ENCODE peak calls at places on chromosomes 3 and 15, in nine cellular contexts. F is breast epithelium; E is H1; T is fibroblast of lung; V is ovary; Q is CD8-positive, alpha-beta memory T cell; H is Peyer's patch; S is PC-9; D is mucosa of descending colon. R is an unnamed sample. For H3K4me1, the result is how much of the 10 kb centered on the place peaks cover.

GRCh38 chr3:155647988-155648591 is 96.8 kb downstream of the PLCH1 start:
- DNase-seq in F (no peak), E (no peak), T (no peak), V (no peak), Q (no peak), H (no peak), S (no peak), D (no peak), R (no peak)

GRCh38 chr3:145889730-145890129 is 271.3 kb downstream of the PLOD2 start:
- DNase-seq in F (no peak), E (no peak), T (no peak), V (no peak), Q (no peak), H (no peak), S (no peak), D (no peak), R (no peak)

GRCh38 chr15:90037961-90038633 is 37.0 kb downstream of the ZNF710 start:
- DNase-seq in F (peak), E (no peak), T (peak), V (no peak), Q (peak), H (peak), S (no peak), D (no peak), R (peak)

GRCh38 chr15:83692820-83693581 is 39.1 kb downstream of the ADAMTSL3 start:
- DNase-seq in F (no peak), E (no peak), T (no peak), V (no peak), Q (no peak), H (no peak), S (no peak), D (no peak), R (no peak)

GRCh38 chr3:6608843-6609242 is 252.1 kb upstream of the GRM7 start:
- DNase-seq in F (no peak), E (no peak), T (no peak), V (no peak), Q (no peak), H (no peak), S (no peak), D (no peak), R (no peak)

GRCh38 chr3:82685761-82686160 is 924.3 kb upstream of the GBE1 start:
- DNase-seq in F (no peak), E (no peak), T (peak), V (no peak), Q (no peak), H (no peak), S (no peak), D (no peak), R (no peak)

GRCh38 chr3:175295248-175296000 is 436.3 kb downstream of the NAALADL2 start:
- DNase-seq in F (no peak), E (no peak), T (no peak), V (no peak), Q (no peak), H (no peak), S (no peak), D (peak), R (no peak)

GRCh38 chr3:127132876-127133275 is 60.1 kb upstream of the PRR23E start:
- DNase-seq in F (no peak), E (no peak), T (no peak), V (no peak), Q (no peak), H (no peak), S (no peak), D (no peak), R (no peak)

GRCh38 chr3:15038306-15038705 is 26.8 kb downstream of the MRPS25 start:
- DNase-seq in F (no peak), E (no peak), T (no peak), V (no peak), Q (no peak), H (no peak), S (no peak), D (no peak), R (no peak)

GRCh38 chr15:29278436-29279099 is 8.9 kb upstream of the NSMCE3 start:
- DNase-seq in F (no peak), E (no peak), T (peak), V (no peak), Q (no peak), H (no peak), S (no peak), D (no peak), R (no peak)

GRCh38 chr3:129992781-129993180 is 18.3 kb downstream of the TRH start:
- DNase-seq in F (no peak), E (peak), T (no peak), V (no peak), Q (no peak), H (no peak), S (no peak), D (no peak), R (no peak)

GRCh38 chr3:186461141-186461540 is 83.0 kb downstream of the CRYGS start:
- DNase-seq in F (no peak), E (no peak), T (peak), V (no peak), Q (no peak), H (no peak), S (no peak), D (no peak), R (no peak)

GRCh38 chr15:92164327-92165000 is 229.2 kb upstream of the ST8SIA2 start:
- DNase-seq in F (no peak), E (no peak), T (peak), V (no peak), Q (no peak), H (no peak), S (no peak), D (peak), R (no peak)

GRCh38 chr3:77475545-77475944 is 435.6 kb downstream of the ROBO2 start:
- DNase-seq in F (no peak), E (no peak), T (no peak), V (no peak), Q (no peak), H (no peak), S (no peak), D (no peak), R (no peak)

GRCh38 chr15:98875309-98875708 is 132.3 kb downstream of the PGPEP1L start:
- DNase-seq in F (no peak), E (no peak), T (no peak), V (no peak), Q (no peak), H (no peak), S (no peak), D (no peak), R (no peak)

GRCh38 chr15:98876461-98877369 is 130.9 kb downstream of the PGPEP1L start:
- DNase-seq in F (no peak), E (no peak), T (peak), V (no peak), Q (no peak), H (no peak), S (peak), D (no peak), R (no peak)

GRCh38 chr15:98874773-98875172 is 132.8 kb downstream of the PGPEP1L start:
- DNase-seq in F (no peak), E (no peak), T (no peak), V (no peak), Q (no peak), H (no peak), S (no peak), D (no peak), R (no peak)

GRCh38 chr15:98878862-98879261 is 128.7 kb downstream of the PGPEP1L start:
- DNase-seq in F (no peak), E (no peak), T (no peak), V (no peak), Q (no peak), H (no peak), S (no peak), D (no peak), R (no peak)

DNA sequence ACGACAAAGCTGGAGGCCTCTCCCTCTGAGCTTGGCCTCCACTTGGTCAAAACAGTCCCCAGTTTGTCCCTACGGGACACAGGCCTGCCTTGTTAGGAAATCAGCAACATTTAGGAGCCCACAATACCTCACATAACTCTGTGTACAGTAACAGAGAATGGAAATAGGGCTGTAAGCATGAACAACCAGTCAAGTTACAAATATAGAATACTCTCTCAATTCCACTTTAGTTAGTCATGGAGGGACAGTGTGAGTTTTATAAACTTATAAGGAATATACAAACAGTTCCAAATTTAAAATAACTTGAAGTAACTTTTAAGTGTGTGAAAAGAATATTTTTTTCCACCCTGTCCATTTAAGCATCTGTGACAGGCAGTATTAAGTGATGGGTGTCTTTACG is 129.4 kb downstream of the PGPEP1L start:
- DNase-seq in F (no peak), E (no peak), T (peak), V (no peak), Q (no peak), H (no peak), S (no peak), D (no peak), R (no peak)
- H3K4me1 ChIP-seq in F (under half), E (under half), T (under half), V (under half), Q (under half), H (under half), S (half or more), D (under half), R (under half)

DNA sequence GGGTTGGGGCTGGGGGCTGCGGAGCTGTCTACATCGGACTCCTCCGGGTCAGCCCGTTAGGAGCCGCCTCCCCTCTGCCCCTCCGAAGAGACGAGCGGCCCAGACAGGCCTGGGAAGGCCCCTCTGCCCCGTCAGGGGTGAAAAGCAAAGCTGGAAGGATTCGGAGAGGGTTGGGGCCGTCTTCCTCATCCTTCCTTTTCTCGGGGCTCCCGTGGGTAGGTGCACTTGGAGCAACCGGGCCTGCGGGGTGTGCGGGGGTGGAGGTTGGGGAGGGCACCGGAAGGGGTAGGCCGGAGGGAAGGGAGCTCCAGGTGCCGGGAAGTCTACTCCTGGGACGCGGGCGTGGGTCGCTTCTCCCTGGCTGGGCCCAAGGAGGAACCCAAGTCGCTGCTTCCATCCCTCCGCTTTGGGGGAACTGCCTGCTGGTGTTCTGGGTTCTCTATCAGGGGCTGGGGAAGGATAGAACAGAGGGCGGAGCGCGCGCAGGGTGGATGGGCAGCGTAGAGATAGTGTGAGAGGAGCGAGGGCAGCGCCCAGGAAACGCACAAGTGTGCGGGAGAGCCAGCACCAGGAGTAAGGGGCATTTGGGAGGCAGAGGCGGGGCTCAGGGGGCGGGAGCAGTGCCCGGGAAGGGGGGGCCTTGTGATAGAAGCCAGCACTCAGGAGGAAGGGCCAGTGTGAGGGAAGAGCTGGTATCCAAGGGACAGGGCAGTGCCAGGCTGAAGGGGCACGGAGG is 590 bp downstream of the POLR2H start:
- DNase-seq in F (no peak), E (peak), T (no peak), V (no peak), Q (peak), H (peak), S (peak), D (peak), R (peak)
- H3K4me1 ChIP-seq in F (under half), E (under half), T (under half), V (under half), Q (under half), H (under half), S (under half), D (under half), R (under half)

GRCh38 chr15:85533949-85534543 is 153.6 kb downstream of the AKAP13 start:
- DNase-seq in F (no peak), E (no peak), T (no peak), V (no peak), Q (peak), H (no peak), S (no peak), D (peak), R (peak)
- H3K4me1 ChIP-seq in F (under half), E (under half), T (under half), V (under half), Q (under half), H (under half), S (under half), D (under half), R (under half)

DNA sequence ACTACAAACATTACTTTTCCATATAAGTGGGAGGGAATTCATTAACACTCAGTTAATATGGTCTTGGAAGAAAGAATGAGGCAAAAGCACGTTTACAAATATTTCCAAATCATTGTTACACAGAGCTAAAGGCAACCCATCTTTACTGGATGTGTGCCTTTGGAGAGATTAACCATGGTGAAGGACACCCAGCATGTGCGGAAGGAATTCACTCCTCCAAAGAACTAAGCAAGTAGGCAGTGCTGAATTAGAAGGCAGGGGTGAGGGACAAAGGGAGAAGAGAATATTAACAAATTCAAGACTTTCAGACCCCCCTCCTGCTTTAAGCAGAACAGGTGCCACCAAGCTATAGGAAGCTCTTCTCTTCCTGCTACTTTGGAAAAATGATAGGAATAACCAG is 10.1 kb downstream of the ARPP21 start:
- DNase-seq in F (no peak), E (no peak), T (no peak), V (no peak), Q (no peak), H (no peak), S (no peak), D (no peak), R (no peak)
- H3K4me1 ChIP-seq in F (under half), E (under half), T (under half), V (under half), Q (under half), H (under half), S (under half), D (under half), R (under half)

DNA sequence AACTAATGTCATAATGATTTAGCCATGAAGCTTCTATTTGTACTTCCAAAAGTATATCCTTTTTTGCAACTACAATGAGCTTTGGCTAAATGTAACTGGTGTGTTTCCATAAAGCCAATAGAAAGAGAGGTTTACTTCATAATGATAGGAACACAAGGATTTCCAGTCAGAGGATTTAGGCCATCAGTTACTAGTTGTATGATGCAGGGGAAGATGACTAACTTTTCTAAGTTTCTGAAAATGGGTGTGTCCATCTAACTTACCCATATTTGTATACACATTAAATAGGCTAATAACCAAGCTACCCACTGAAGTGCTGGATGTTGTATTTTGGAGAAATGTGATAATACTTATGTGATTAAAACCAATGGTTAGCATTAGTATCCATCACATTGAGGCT is 55.7 kb downstream of the SLC4A7 start:
- DNase-seq in F (no peak), E (no peak), T (no peak), V (no peak), Q (no peak), H (no peak), S (no peak), D (no peak), R (no peak)
- H3K4me1 ChIP-seq in F (under half), E (under half), T (under half), V (under half), Q (under half), H (under half), S (under half), D (under half), R (under half)

GRCh38 chr15:50871832-50872231 is 36.7 kb upstream of the AP4E1 start:
- DNase-seq in F (no peak), E (no peak), T (no peak), V (no peak), Q (no peak), H (no peak), S (no peak), D (no peak), R (no peak)
- H3K4me1 ChIP-seq in F (under half), E (under half), T (under half), V (under half), Q (under half), H (under half), S (under half), D (under half), R (under half)

DNA sequence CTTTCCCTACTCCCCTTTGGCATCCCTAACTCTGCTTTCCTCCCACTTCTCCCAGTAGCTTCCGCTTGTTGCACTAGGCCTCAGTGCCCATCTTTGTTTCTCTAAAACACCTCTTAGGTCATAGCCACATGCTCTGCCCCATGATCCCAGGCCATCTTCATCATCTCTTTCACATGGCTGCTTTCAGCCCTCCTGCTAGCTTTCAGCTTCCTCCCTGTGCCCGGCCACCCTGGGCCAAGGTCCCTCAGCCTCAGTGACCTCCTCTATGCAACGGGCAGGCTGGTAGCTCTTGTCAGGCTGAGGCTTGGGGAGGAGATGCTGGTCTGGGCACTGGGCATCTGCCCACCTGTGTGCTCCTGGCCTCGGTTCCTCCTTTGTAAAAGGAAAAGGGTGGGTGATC is 2.3 kb downstream of the PLEKHO2 start:
- DNase-seq in F (no peak), E (no peak), T (no peak), V (no peak), Q (no peak), H (no peak), S (no peak), D (no peak), R (no peak)
- H3K4me1 ChIP-seq in F (under half), E (under half), T (under half), V (under half), Q (half or more), H (under half), S (under half), D (under half), R (half or more)

GRCh38 chr3:4994144-4994730 is 15.0 kb downstream of the BHLHE40 start:
- DNase-seq in F (no peak), E (no peak), T (peak), V (no peak), Q (no peak), H (no peak), S (no peak), D (no peak), R (no peak)

GRCh38 chr3:4994823-4995499 is 15.7 kb downstream of the BHLHE40 start:
- DNase-seq in F (peak), E (no peak), T (peak), V (no peak), Q (no peak), H (no peak), S (peak), D (peak), R (no peak)

GRCh38 chr3:4996771-4997291 is 17.6 kb downstream of the BHLHE40 start:
- DNase-seq in F (no peak), E (no peak), T (no peak), V (no peak), Q (no peak), H (no peak), S (no peak), D (peak), R (no peak)

GRCh38 chr3:4996223-4996765 is 17.1 kb downstream of the BHLHE40 start:
- DNase-seq in F (no peak), E (peak), T (no peak), V (no peak), Q (no peak), H (no peak), S (no peak), D (peak), R (no peak)

DNA sequence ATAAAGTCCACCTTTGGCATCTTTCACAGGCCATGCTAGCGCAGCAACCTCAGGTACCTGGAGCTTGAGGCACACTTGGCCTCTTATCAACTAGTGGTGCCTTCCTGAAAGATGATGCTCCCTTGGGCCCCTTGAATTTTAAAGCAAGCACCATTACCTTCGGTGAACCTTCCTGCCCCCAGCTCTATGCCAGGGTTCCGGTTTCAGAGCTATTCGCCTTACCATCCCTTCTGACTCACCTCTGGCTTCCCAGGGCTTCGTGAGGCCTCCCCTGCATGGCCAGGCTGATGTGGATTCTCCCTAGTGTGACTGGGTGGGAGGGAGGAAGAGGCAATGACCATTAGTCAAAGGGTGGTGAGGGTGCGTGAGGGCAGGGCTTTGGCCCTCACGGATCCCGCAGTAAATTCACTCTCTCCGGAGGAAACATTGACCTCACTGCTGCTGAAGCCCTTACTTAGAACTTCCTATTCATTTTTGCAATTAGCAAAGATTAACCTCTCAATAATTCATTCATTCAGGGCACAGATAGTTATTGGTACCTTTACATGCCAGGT is 16.3 kb downstream of the BHLHE40 start:
- DNase-seq in F (no peak), E (peak), T (peak), V (no peak), Q (no peak), H (no peak), S (no peak), D (peak), R (no peak)
- H3K4me1 ChIP-seq in F (under half), E (under half), T (under half), V (under half), Q (under half), H (under half), S (under half), D (under half), R (under half)

DNA sequence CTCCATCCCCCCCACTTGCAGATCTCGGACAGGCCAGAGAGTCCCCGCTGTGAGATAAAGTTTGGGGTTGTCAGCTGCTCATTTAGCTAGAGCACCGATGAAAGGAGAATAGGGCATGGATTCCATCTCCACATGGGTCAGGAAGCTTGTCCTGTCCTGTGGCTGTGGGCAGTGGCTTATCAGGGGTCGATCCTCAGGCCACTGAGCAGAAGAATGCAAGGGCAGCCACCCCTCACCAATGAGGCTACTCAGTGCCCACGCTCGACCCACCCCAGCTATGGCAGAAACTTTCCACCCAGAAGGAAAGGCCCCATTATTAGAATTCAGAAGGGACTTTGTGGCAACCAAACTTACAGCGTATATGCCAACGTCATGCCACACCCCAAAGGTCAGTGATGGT is 43.3 kb downstream of the CPN2 start:
- DNase-seq in F (no peak), E (no peak), T (no peak), V (no peak), Q (no peak), H (no peak), S (no peak), D (no peak), R (no peak)
- H3K4me1 ChIP-seq in F (under half), E (under half), T (under half), V (under half), Q (under half), H (under half), S (under half), D (under half), R (under half)

R was measured in CD4-positive, CD25-positive, alpha-beta regulatory T cell.